ENCODE peak calls at places on chromosomes 11 and 22, in ten cellular contexts. X is pancreas; T is EH; N is Caco-2; Q is SW480; R is Right ventricle myocardium superior; Y is stimulated activated CD4-positive, alpha-beta T cell treated with anti-CD3 and anti-CD28 coated beads, Interleukin-15, amount 100 ng/mL, for 1 hour; K is HT-29; E is body of pancreas; J is fibroblast of lung. L is an unnamed sample.

GRCh38 chr22:37638351-37639069 is 959 bp upstream of the SH3BP1 start:
- DNase-seq in K (no peak), E (no peak), X (no peak), Y (no peak), Q (peak), J (no peak), T (no peak), R (no peak), N (no peak), L (no peak)

GRCh38 chr11:44861829-44862545 is 88.7 kb downstream of the TP53I11 start:
- DNase-seq in R (peak), Q (peak), Y (peak), X (peak), K (peak), E (peak), T (peak), J (peak), N (peak), L (peak)

GRCh38 chr11:104705475-104706195 is 192.6 kb downstream of the CASP12 start:
- DNase-seq in N (no peak), E (peak), K (no peak), Y (peak), X (no peak), R (peak), T (no peak), Q (no peak), J (peak), L (peak)

GRCh38 chr11:83724704-83725114 is 438.5 kb upstream of the CCDC90B start:
- DNase-seq in N (peak), R (no peak), T (no peak), J (no peak), Y (no peak), E (peak), X (peak), K (no peak), Q (no peak), L (peak)

GRCh38 chr22:43085658-43086606 is 3.3 kb downstream of the TTLL1 start:
- DNase-seq in T (no peak), K (no peak), J (no peak), N (no peak), Q (no peak), X (no peak), Y (no peak), R (peak), E (no peak), L (no peak)

GRCh38 chr11:110381214-110381613 is 48.5 kb upstream of the FDX1 start:
- DNase-seq in E (no peak), X (no peak), K (no peak), J (no peak), R (no peak), Y (no peak), N (no peak), T (no peak), Q (no peak), L (no peak)

GRCh38 chr22:44932493-44932892 is 77.3 kb downstream of the PHF21B start:
- DNase-seq in T (no peak), X (no peak), Q (no peak), N (no peak), E (no peak), J (no peak), Y (no peak), R (peak), K (no peak), L (no peak)

GRCh38 chr11:134474942-134475341 is 62.9 kb upstream of the B3GAT1 start:
- DNase-seq in K (no peak), E (no peak), N (peak), Y (no peak), Q (no peak), T (no peak), X (no peak), J (no peak), R (no peak), L (peak)

GRCh38 chr11:32905028-32905667 is 12.5 kb downstream of the QSER1 start:
- DNase-seq in T (peak), J (peak), N (no peak), R (no peak), E (no peak), X (no peak), Q (no peak), Y (no peak), K (no peak), L (no peak)

GRCh38 chr11:29018631-29019030 is 910.4 kb downstream of the METTL15 start:
- DNase-seq in J (peak), K (peak), N (no peak), X (no peak), Q (no peak), E (no peak), Y (no peak), R (no peak), T (peak), L (no peak)

GRCh38 chr11:61254403-61255025 is 13.5 kb downstream of the PGA5 start:
- DNase-seq in X (peak), K (peak), E (peak), R (peak), Q (peak), J (peak), Y (peak), N (peak), T (peak), L (peak)

GRCh38 chr11:44340656-44341055 is 30.7 kb upstream of the ALX4 start:
- DNase-seq in N (no peak), R (no peak), E (no peak), K (no peak), X (no peak), Q (no peak), Y (no peak), T (no peak), J (no peak), L (no peak)